ENCODE peak calls at places on chromosomes 5 and 9, in nine cellular contexts. One of them, this sample, is unnamed. For H3K4me1, the result is how much of the 10 kb centered on the place peaks cover.

GRCh38 chr5:39399135-39400036 is 25.4 kb downstream of the DAB2 start:
- DNase-seq in K562: peak
- DNase-seq in SK-N-SH: no peak
- DNase-seq in HCT116: peak
- DNase-seq in psoas muscle: no peak
- DNase-seq in heart left ventricle: no peak
- DNase-seq in vagina: no peak
- DNase-seq in prostate gland: no peak
- DNase-seq in left lung: no peak
- DNase-seq in this sample: peak

GRCh38 chr5:43227655-43228054 is 35.6 kb downstream of the NIM1K start:
- DNase-seq in K562: peak
- DNase-seq in SK-N-SH: peak
- DNase-seq in HCT116: peak
- DNase-seq in psoas muscle: no peak
- DNase-seq in heart left ventricle: no peak
- DNase-seq in vagina: no peak
- DNase-seq in prostate gland: no peak
- DNase-seq in left lung: no peak
- DNase-seq in this sample: no peak

GRCh38 chr9:78777747-78778146 is 480.8 kb downstream of the PSAT1 start:
- DNase-seq in K562: no peak
- DNase-seq in SK-N-SH: no peak
- DNase-seq in HCT116: no peak
- DNase-seq in psoas muscle: no peak
- DNase-seq in heart left ventricle: no peak
- DNase-seq in vagina: no peak
- DNase-seq in prostate gland: no peak
- DNase-seq in left lung: no peak
- DNase-seq in this sample: no peak

GRCh38 chr5:179818746-179819295 is 1.9 kb upstream of the SQSTM1 start:
- DNase-seq in K562: peak
- DNase-seq in SK-N-SH: peak
- DNase-seq in HCT116: peak
- DNase-seq in psoas muscle: peak
- DNase-seq in heart left ventricle: peak
- DNase-seq in vagina: peak
- DNase-seq in prostate gland: peak
- DNase-seq in left lung: peak
- DNase-seq in this sample: peak

GRCh38 chr5:2602451-2603045 is 148.9 kb downstream of the IRX2 start:
- DNase-seq in K562: no peak
- DNase-seq in SK-N-SH: no peak
- DNase-seq in HCT116: no peak
- DNase-seq in psoas muscle: no peak
- DNase-seq in heart left ventricle: no peak
- DNase-seq in vagina: peak
- DNase-seq in prostate gland: no peak
- DNase-seq in left lung: no peak
- DNase-seq in this sample: no peak

GRCh38 chr9:93357649-93358048 is 93.8 kb upstream of the FAM120A start:
- DNase-seq in K562: no peak
- DNase-seq in SK-N-SH: no peak
- DNase-seq in HCT116: no peak
- DNase-seq in psoas muscle: no peak
- DNase-seq in heart left ventricle: no peak
- DNase-seq in vagina: no peak
- DNase-seq in prostate gland: no peak
- DNase-seq in left lung: no peak
- DNase-seq in this sample: no peak

GRCh38 chr9:98369066-98369425 is 113.6 kb upstream of the TBC1D2 start:
- DNase-seq in K562: no peak
- DNase-seq in SK-N-SH: no peak
- DNase-seq in HCT116: no peak
- DNase-seq in psoas muscle: no peak
- DNase-seq in heart left ventricle: no peak
- DNase-seq in vagina: peak
- DNase-seq in prostate gland: no peak
- DNase-seq in left lung: no peak
- DNase-seq in this sample: no peak

GRCh38 chr5:78533356-78533755 is 115.2 kb downstream of the LHFPL2 start:
- DNase-seq in K562: peak
- DNase-seq in SK-N-SH: no peak
- DNase-seq in HCT116: no peak
- DNase-seq in psoas muscle: no peak
- DNase-seq in heart left ventricle: no peak
- DNase-seq in vagina: no peak
- DNase-seq in prostate gland: no peak
- DNase-seq in left lung: no peak
- DNase-seq in this sample: no peak

GRCh38 chr9:107707915-107708441 is 218.4 kb upstream of the KLF4 start:
- DNase-seq in K562: peak
- DNase-seq in SK-N-SH: no peak
- DNase-seq in HCT116: no peak
- DNase-seq in psoas muscle: no peak
- DNase-seq in heart left ventricle: no peak
- DNase-seq in vagina: no peak
- DNase-seq in prostate gland: no peak
- DNase-seq in left lung: no peak
- DNase-seq in this sample: no peak

GRCh38 chr5:159912033-159912800 is 4.1 kb upstream of the ADRA1B start:
- DNase-seq in K562: no peak
- DNase-seq in SK-N-SH: no peak
- DNase-seq in HCT116: no peak
- DNase-seq in psoas muscle: no peak
- DNase-seq in heart left ventricle: no peak
- DNase-seq in vagina: no peak
- DNase-seq in prostate gland: no peak
- DNase-seq in left lung: no peak
- DNase-seq in this sample: no peak

GRCh38 chr5:124819201-124819600 is 72.8 kb upstream of the ZNF608 start:
- DNase-seq in K562: no peak
- DNase-seq in SK-N-SH: no peak
- DNase-seq in HCT116: no peak
- DNase-seq in psoas muscle: no peak
- DNase-seq in heart left ventricle: no peak
- DNase-seq in vagina: no peak
- DNase-seq in prostate gland: no peak
- DNase-seq in left lung: no peak
- DNase-seq in this sample: no peak

GRCh38 chr5:151084363-151084762 is 3.5 kb upstream of the TNIP1 start:
- DNase-seq in K562: no peak
- DNase-seq in SK-N-SH: no peak
- DNase-seq in HCT116: no peak
- DNase-seq in psoas muscle: no peak
- DNase-seq in heart left ventricle: no peak
- DNase-seq in vagina: no peak
- DNase-seq in prostate gland: no peak
- DNase-seq in left lung: no peak
- DNase-seq in this sample: no peak

GRCh38 chr5:151087475-151087874 is 6.6 kb upstream of the TNIP1 start:
- DNase-seq in K562: no peak
- DNase-seq in SK-N-SH: no peak
- DNase-seq in HCT116: no peak
- DNase-seq in psoas muscle: no peak
- DNase-seq in heart left ventricle: no peak
- DNase-seq in vagina: no peak
- DNase-seq in prostate gland: no peak
- DNase-seq in left lung: no peak
- DNase-seq in this sample: no peak

GRCh38 chr5:151086905-151087360 is 6.1 kb upstream of the TNIP1 start:
- DNase-seq in K562: no peak
- DNase-seq in SK-N-SH: no peak
- DNase-seq in HCT116: no peak
- DNase-seq in psoas muscle: no peak
- DNase-seq in heart left ventricle: no peak
- DNase-seq in vagina: no peak
- DNase-seq in prostate gland: no peak
- DNase-seq in left lung: no peak
- DNase-seq in this sample: no peak

GRCh38 chr5:151085517-151086031 is 4.7 kb upstream of the TNIP1 start:
- DNase-seq in K562: no peak
- DNase-seq in SK-N-SH: no peak
- DNase-seq in HCT116: no peak
- DNase-seq in psoas muscle: peak
- DNase-seq in heart left ventricle: peak
- DNase-seq in vagina: peak
- DNase-seq in prostate gland: no peak
- DNase-seq in left lung: peak
- DNase-seq in this sample: no peak

GRCh38 chr5:151086192-151086869 is 5.5 kb upstream of the TNIP1 start:
- DNase-seq in K562: no peak
- DNase-seq in SK-N-SH: no peak
- DNase-seq in HCT116: no peak
- DNase-seq in psoas muscle: no peak
- DNase-seq in heart left ventricle: peak
- DNase-seq in vagina: no peak
- DNase-seq in prostate gland: no peak
- DNase-seq in left lung: no peak
- DNase-seq in this sample: no peak
- H3K4me1 ChIP-seq in K562: under half
- H3K4me1 ChIP-seq in SK-N-SH: under half
- H3K4me1 ChIP-seq in HCT116: under half
- H3K4me1 ChIP-seq in psoas muscle: under half
- H3K4me1 ChIP-seq in heart left ventricle: half or more
- H3K4me1 ChIP-seq in vagina: half or more
- H3K4me1 ChIP-seq in prostate gland: under half
- H3K4me1 ChIP-seq in left lung: half or more
- H3K4me1 ChIP-seq in this sample: under half

GRCh38 chr9:111965566-111966019 is 69.0 kb downstream of the UGCG start:
- DNase-seq in K562: no peak
- DNase-seq in SK-N-SH: no peak
- DNase-seq in HCT116: peak
- DNase-seq in psoas muscle: no peak
- DNase-seq in heart left ventricle: no peak
- DNase-seq in vagina: no peak
- DNase-seq in prostate gland: no peak
- DNase-seq in left lung: no peak
- DNase-seq in this sample: no peak

GRCh38 chr9:111966324-111966723 is 69.7 kb downstream of the UGCG start:
- DNase-seq in K562: peak
- DNase-seq in SK-N-SH: no peak
- DNase-seq in HCT116: no peak
- DNase-seq in psoas muscle: no peak
- DNase-seq in heart left ventricle: no peak
- DNase-seq in vagina: no peak
- DNase-seq in prostate gland: no peak
- DNase-seq in left lung: no peak
- DNase-seq in this sample: no peak

GRCh38 chr9:111969061-111969460 is 72.4 kb downstream of the UGCG start:
- DNase-seq in K562: no peak
- DNase-seq in SK-N-SH: no peak
- DNase-seq in HCT116: no peak
- DNase-seq in psoas muscle: no peak
- DNase-seq in heart left ventricle: no peak
- DNase-seq in vagina: no peak
- DNase-seq in prostate gland: no peak
- DNase-seq in left lung: no peak
- DNase-seq in this sample: no peak

GRCh38 chr9:111967621-111968020 is 71.0 kb downstream of the UGCG start:
- DNase-seq in K562: no peak
- DNase-seq in SK-N-SH: no peak
- DNase-seq in HCT116: no peak
- DNase-seq in psoas muscle: no peak
- DNase-seq in heart left ventricle: no peak
- DNase-seq in vagina: no peak
- DNase-seq in prostate gland: no peak
- DNase-seq in left lung: no peak
- DNase-seq in this sample: no peak

GRCh38 chr9:111966851-111967250 is 70.2 kb downstream of the UGCG start:
- DNase-seq in K562: peak
- DNase-seq in SK-N-SH: no peak
- DNase-seq in HCT116: no peak
- DNase-seq in psoas muscle: no peak
- DNase-seq in heart left ventricle: no peak
- DNase-seq in vagina: no peak
- DNase-seq in prostate gland: no peak
- DNase-seq in left lung: no peak
- DNase-seq in this sample: peak
- H3K4me1 ChIP-seq in K562: under half
- H3K4me1 ChIP-seq in SK-N-SH: under half
- H3K4me1 ChIP-seq in HCT116: under half
- H3K4me1 ChIP-seq in psoas muscle: under half
- H3K4me1 ChIP-seq in heart left ventricle: under half
- H3K4me1 ChIP-seq in vagina: under half
- H3K4me1 ChIP-seq in prostate gland: under half
- H3K4me1 ChIP-seq in left lung: under half
- H3K4me1 ChIP-seq in this sample: under half

GRCh38 chr5:158755221-158755620 is 344.5 kb downstream of the EBF1 start:
- DNase-seq in K562: no peak
- DNase-seq in SK-N-SH: no peak
- DNase-seq in HCT116: no peak
- DNase-seq in psoas muscle: no peak
- DNase-seq in heart left ventricle: no peak
- DNase-seq in vagina: no peak
- DNase-seq in prostate gland: no peak
- DNase-seq in left lung: no peak
- DNase-seq in this sample: no peak

GRCh38 chr5:158752656-158752973 is 347.1 kb downstream of the EBF1 start:
- DNase-seq in K562: no peak
- DNase-seq in SK-N-SH: no peak
- DNase-seq in HCT116: no peak
- DNase-seq in psoas muscle: no peak
- DNase-seq in heart left ventricle: no peak
- DNase-seq in vagina: no peak
- DNase-seq in prostate gland: no peak
- DNase-seq in left lung: no peak
- DNase-seq in this sample: no peak

GRCh38 chr5:158754018-158754514 is 345.6 kb downstream of the EBF1 start:
- DNase-seq in K562: no peak
- DNase-seq in SK-N-SH: no peak
- DNase-seq in HCT116: no peak
- DNase-seq in psoas muscle: no peak
- DNase-seq in heart left ventricle: no peak
- DNase-seq in vagina: no peak
- DNase-seq in prostate gland: no peak
- DNase-seq in left lung: no peak
- DNase-seq in this sample: no peak

GRCh38 chr5:158751961-158752655 is 347.6 kb downstream of the EBF1 start:
- DNase-seq in K562: no peak
- DNase-seq in SK-N-SH: no peak
- DNase-seq in HCT116: no peak
- DNase-seq in psoas muscle: no peak
- DNase-seq in heart left ventricle: no peak
- DNase-seq in vagina: no peak
- DNase-seq in prostate gland: no peak
- DNase-seq in left lung: no peak
- DNase-seq in this sample: no peak

GRCh38 chr5:158753354-158753753 is 346.4 kb downstream of the EBF1 start:
- DNase-seq in K562: no peak
- DNase-seq in SK-N-SH: no peak
- DNase-seq in HCT116: no peak
- DNase-seq in psoas muscle: no peak
- DNase-seq in heart left ventricle: no peak
- DNase-seq in vagina: no peak
- DNase-seq in prostate gland: no peak
- DNase-seq in left lung: no peak
- DNase-seq in this sample: no peak
- H3K4me1 ChIP-seq in K562: under half
- H3K4me1 ChIP-seq in SK-N-SH: under half
- H3K4me1 ChIP-seq in HCT116: under half
- H3K4me1 ChIP-seq in psoas muscle: under half
- H3K4me1 ChIP-seq in heart left ventricle: under half
- H3K4me1 ChIP-seq in vagina: under half
- H3K4me1 ChIP-seq in prostate gland: under half
- H3K4me1 ChIP-seq in left lung: under half
- H3K4me1 ChIP-seq in this sample: under half

GRCh38 chr5:115599502-115599901 is 2.8 kb downstream of the TICAM2 start:
- DNase-seq in K562: no peak
- DNase-seq in SK-N-SH: peak
- DNase-seq in HCT116: no peak
- DNase-seq in psoas muscle: no peak
- DNase-seq in heart left ventricle: peak
- DNase-seq in vagina: no peak
- DNase-seq in prostate gland: no peak
- DNase-seq in left lung: peak
- DNase-seq in this sample: no peak
- H3K4me1 ChIP-seq in K562: under half
- H3K4me1 ChIP-seq in SK-N-SH: under half
- H3K4me1 ChIP-seq in HCT116: under half
- H3K4me1 ChIP-seq in psoas muscle: half or more
- H3K4me1 ChIP-seq in heart left ventricle: half or more
- H3K4me1 ChIP-seq in vagina: under half
- H3K4me1 ChIP-seq in prostate gland: under half
- H3K4me1 ChIP-seq in left lung: under half
- H3K4me1 ChIP-seq in this sample: under half

This sample was measured in gastrocnemius medialis.